ENCODE peak calls at places on chromosomes 4 and X, in six cellular contexts. One of them, this sample, is unnamed.
A peak's percentile ranks its signal among the peaks of the same experiment; 100 is the strongest.

GRCh38 chr4:23889814-23890269 is at the start of gene PPARGC1A:
- DNase-seq in neuronal stem cell: peak; percentile 35
- DNase-seq in cardiac muscle cell: peak; percentile 61
- DNase-seq in stimulated activated CD4-positive, alpha-beta T cell treated with anti-CD3 and anti-CD28 coated beads, Interleukin-4, amount 100 ng/mL, for 48 hours: no peak
- DNase-seq in NCI-H774: peak; percentile 79
- DNase-seq in HEK293T: peak; percentile 50
- DNase-seq in this sample: peak; percentile 11

GRCh38 chrX:107706309-107706708 is 69.3 kb downstream of the TSC22D3 start:
- DNase-seq in neuronal stem cell: no peak
- DNase-seq in cardiac muscle cell: no peak
- DNase-seq in stimulated activated CD4-positive, alpha-beta T cell treated with anti-CD3 and anti-CD28 coated beads, Interleukin-4, amount 100 ng/mL, for 48 hours: no peak
- DNase-seq in NCI-H774: no peak
- DNase-seq in HEK293T: no peak
- DNase-seq in this sample: no peak

GRCh38 chrX:85544609-85545008 is 165.1 kb upstream of the POF1B start:
- DNase-seq in neuronal stem cell: no peak
- DNase-seq in cardiac muscle cell: peak; percentile 0
- DNase-seq in stimulated activated CD4-positive, alpha-beta T cell treated with anti-CD3 and anti-CD28 coated beads, Interleukin-4, amount 100 ng/mL, for 48 hours: no peak
- DNase-seq in NCI-H774: no peak
- DNase-seq in HEK293T: no peak
- DNase-seq in this sample: no peak

GRCh38 chr4:108029321-108029720 is 39.6 kb downstream of the HADH start:
- DNase-seq in neuronal stem cell: no peak
- DNase-seq in cardiac muscle cell: no peak
- DNase-seq in stimulated activated CD4-positive, alpha-beta T cell treated with anti-CD3 and anti-CD28 coated beads, Interleukin-4, amount 100 ng/mL, for 48 hours: no peak
- DNase-seq in NCI-H774: no peak
- DNase-seq in HEK293T: no peak
- DNase-seq in this sample: no peak

GRCh38 chrX:153819398-153820083 is 10.8 kb downstream of the PDZD4 start:
- DNase-seq in neuronal stem cell: no peak
- DNase-seq in cardiac muscle cell: no peak
- DNase-seq in stimulated activated CD4-positive, alpha-beta T cell treated with anti-CD3 and anti-CD28 coated beads, Interleukin-4, amount 100 ng/mL, for 48 hours: no peak
- DNase-seq in NCI-H774: no peak
- DNase-seq in HEK293T: no peak
- DNase-seq in this sample: peak; percentile 55

GRCh38 chrX:103628386-103629290 is at the start of gene TCEAL1:
- DNase-seq in neuronal stem cell: peak; percentile 20
- DNase-seq in cardiac muscle cell: peak; percentile 37
- DNase-seq in stimulated activated CD4-positive, alpha-beta T cell treated with anti-CD3 and anti-CD28 coated beads, Interleukin-4, amount 100 ng/mL, for 48 hours: no peak
- DNase-seq in NCI-H774: no peak
- DNase-seq in HEK293T: peak; percentile 65
- DNase-seq in this sample: peak; percentile 52

GRCh38 chrX:13078739-13079444 is 34.5 kb upstream of the FAM9C start:
- DNase-seq in neuronal stem cell: no peak
- DNase-seq in cardiac muscle cell: peak; percentile 85
- DNase-seq in stimulated activated CD4-positive, alpha-beta T cell treated with anti-CD3 and anti-CD28 coated beads, Interleukin-4, amount 100 ng/mL, for 48 hours: no peak
- DNase-seq in NCI-H774: no peak
- DNase-seq in HEK293T: no peak
- DNase-seq in this sample: no peak

GRCh38 chr4:78584863-78585576 is 33.5 kb downstream of the ANXA3 start:
- DNase-seq in neuronal stem cell: no peak
- DNase-seq in cardiac muscle cell: peak; percentile 40
- DNase-seq in stimulated activated CD4-positive, alpha-beta T cell treated with anti-CD3 and anti-CD28 coated beads, Interleukin-4, amount 100 ng/mL, for 48 hours: no peak
- DNase-seq in NCI-H774: no peak
- DNase-seq in HEK293T: no peak
- DNase-seq in this sample: no peak

GRCh38 chr4:141807501-141807900 is 171.1 kb downstream of the IL15 start:
- DNase-seq in neuronal stem cell: no peak
- DNase-seq in cardiac muscle cell: peak; percentile 4
- DNase-seq in stimulated activated CD4-positive, alpha-beta T cell treated with anti-CD3 and anti-CD28 coated beads, Interleukin-4, amount 100 ng/mL, for 48 hours: no peak
- DNase-seq in NCI-H774: no peak
- DNase-seq in HEK293T: no peak
- DNase-seq in this sample: no peak

GRCh38 chr4:105074097-105074496 is 72.6 kb upstream of the TET2 start:
- DNase-seq in neuronal stem cell: no peak
- DNase-seq in cardiac muscle cell: no peak
- DNase-seq in stimulated activated CD4-positive, alpha-beta T cell treated with anti-CD3 and anti-CD28 coated beads, Interleukin-4, amount 100 ng/mL, for 48 hours: no peak
- DNase-seq in NCI-H774: no peak
- DNase-seq in HEK293T: no peak
- DNase-seq in this sample: no peak

GRCh38 chr4:169724251-169724650 is 33.5 kb downstream of the HPF1 start:
- DNase-seq in neuronal stem cell: no peak
- DNase-seq in cardiac muscle cell: peak; percentile 63
- DNase-seq in stimulated activated CD4-positive, alpha-beta T cell treated with anti-CD3 and anti-CD28 coated beads, Interleukin-4, amount 100 ng/mL, for 48 hours: no peak
- DNase-seq in NCI-H774: no peak
- DNase-seq in HEK293T: no peak
- DNase-seq in this sample: no peak

GRCh38 chr4:16794816-16795445 is 103.5 kb downstream of the LDB2 start:
- DNase-seq in neuronal stem cell: peak; percentile 56
- DNase-seq in cardiac muscle cell: peak; percentile 72
- DNase-seq in stimulated activated CD4-positive, alpha-beta T cell treated with anti-CD3 and anti-CD28 coated beads, Interleukin-4, amount 100 ng/mL, for 48 hours: peak; percentile 18
- DNase-seq in NCI-H774: peak; percentile 4
- DNase-seq in HEK293T: peak; percentile 55
- DNase-seq in this sample: peak; percentile 45

GRCh38 chrX:75118296-75118695 is 37.8 kb downstream of the ABCB7 start:
- DNase-seq in neuronal stem cell: no peak
- DNase-seq in cardiac muscle cell: no peak
- DNase-seq in stimulated activated CD4-positive, alpha-beta T cell treated with anti-CD3 and anti-CD28 coated beads, Interleukin-4, amount 100 ng/mL, for 48 hours: no peak
- DNase-seq in NCI-H774: no peak
- DNase-seq in HEK293T: no peak
- DNase-seq in this sample: no peak

GRCh38 chr4:19971829-19972228 is 279.9 kb upstream of the SLIT2 start:
- DNase-seq in neuronal stem cell: no peak
- DNase-seq in cardiac muscle cell: peak; percentile 10
- DNase-seq in stimulated activated CD4-positive, alpha-beta T cell treated with anti-CD3 and anti-CD28 coated beads, Interleukin-4, amount 100 ng/mL, for 48 hours: no peak
- DNase-seq in NCI-H774: no peak
- DNase-seq in HEK293T: no peak
- DNase-seq in this sample: no peak

GRCh38 chrX:12997898-12998687 is 23.2 kb downstream of the TMSB4X start:
- DNase-seq in neuronal stem cell: peak; percentile 15
- DNase-seq in cardiac muscle cell: no peak
- DNase-seq in stimulated activated CD4-positive, alpha-beta T cell treated with anti-CD3 and anti-CD28 coated beads, Interleukin-4, amount 100 ng/mL, for 48 hours: no peak
- DNase-seq in NCI-H774: no peak
- DNase-seq in HEK293T: no peak
- DNase-seq in this sample: no peak

GRCh38 chr4:2803624-2804448 is 11.0 kb downstream of the SH3BP2 start:
- DNase-seq in neuronal stem cell: no peak
- DNase-seq in cardiac muscle cell: no peak
- DNase-seq in stimulated activated CD4-positive, alpha-beta T cell treated with anti-CD3 and anti-CD28 coated beads, Interleukin-4, amount 100 ng/mL, for 48 hours: no peak
- DNase-seq in NCI-H774: no peak
- DNase-seq in HEK293T: no peak
- DNase-seq in this sample: no peak

GRCh38 chrX:118974088-118974907 is at the start of gene LONRF3:
- DNase-seq in neuronal stem cell: no peak
- DNase-seq in cardiac muscle cell: peak; percentile 64
- DNase-seq in stimulated activated CD4-positive, alpha-beta T cell treated with anti-CD3 and anti-CD28 coated beads, Interleukin-4, amount 100 ng/mL, for 48 hours: peak; percentile 45
- DNase-seq in NCI-H774: peak; percentile 28
- DNase-seq in HEK293T: no peak
- DNase-seq in this sample: peak; percentile 39

GRCh38 chr4:184356366-184356765 is 118.0 kb downstream of the IRF2 start:
- DNase-seq in neuronal stem cell: no peak
- DNase-seq in cardiac muscle cell: no peak
- DNase-seq in stimulated activated CD4-positive, alpha-beta T cell treated with anti-CD3 and anti-CD28 coated beads, Interleukin-4, amount 100 ng/mL, for 48 hours: no peak
- DNase-seq in NCI-H774: no peak
- DNase-seq in HEK293T: no peak
- DNase-seq in this sample: no peak

GRCh38 chr4:76998251-76998901 is 48.8 kb downstream of the SEPTIN11 start:
- DNase-seq in neuronal stem cell: no peak
- DNase-seq in cardiac muscle cell: peak; percentile 70
- DNase-seq in stimulated activated CD4-positive, alpha-beta T cell treated with anti-CD3 and anti-CD28 coated beads, Interleukin-4, amount 100 ng/mL, for 48 hours: no peak
- DNase-seq in NCI-H774: no peak
- DNase-seq in HEK293T: no peak
- DNase-seq in this sample: no peak

GRCh38 chrX:24025741-24026402 is 1.1 kb downstream of the KLHL15 start:
- DNase-seq in neuronal stem cell: no peak
- DNase-seq in cardiac muscle cell: peak; percentile 83
- DNase-seq in stimulated activated CD4-positive, alpha-beta T cell treated with anti-CD3 and anti-CD28 coated beads, Interleukin-4, amount 100 ng/mL, for 48 hours: no peak
- DNase-seq in NCI-H774: peak; percentile 4
- DNase-seq in HEK293T: no peak
- DNase-seq in this sample: no peak

GRCh38 chrX:50470103-50471031 is at the start of gene DGKK:
- DNase-seq in neuronal stem cell: peak; percentile 68
- DNase-seq in cardiac muscle cell: no peak
- DNase-seq in stimulated activated CD4-positive, alpha-beta T cell treated with anti-CD3 and anti-CD28 coated beads, Interleukin-4, amount 100 ng/mL, for 48 hours: no peak
- DNase-seq in NCI-H774: no peak
- DNase-seq in HEK293T: peak; percentile 30
- DNase-seq in this sample: peak; percentile 72

GRCh38 chr4:140005699-140006098 is 148.3 kb downstream of the MAML3 start:
- DNase-seq in neuronal stem cell: no peak
- DNase-seq in cardiac muscle cell: no peak
- DNase-seq in stimulated activated CD4-positive, alpha-beta T cell treated with anti-CD3 and anti-CD28 coated beads, Interleukin-4, amount 100 ng/mL, for 48 hours: no peak
- DNase-seq in NCI-H774: no peak
- DNase-seq in HEK293T: no peak
- DNase-seq in this sample: peak; percentile 23

GRCh38 chr4:6019316-6020263 is 1.4 kb upstream of the C4orf50 start:
- DNase-seq in neuronal stem cell: peak; percentile 67
- DNase-seq in cardiac muscle cell: peak; percentile 61
- DNase-seq in stimulated activated CD4-positive, alpha-beta T cell treated with anti-CD3 and anti-CD28 coated beads, Interleukin-4, amount 100 ng/mL, for 48 hours: no peak
- DNase-seq in NCI-H774: no peak
- DNase-seq in HEK293T: peak; percentile 80
- DNase-seq in this sample: peak; percentile 72